ENCODE peak calls at places on chromosomes 5 and 9, in six cellular contexts. J is non-pigmented ciliary epithelial cell; Z is colonic mucosa; K is MCF 10A; D is stimulated activated CD8-positive, alpha-beta memory T cell treated with anti-CD3 and anti-CD28 coated beads, Interleukin-15, amount 100 ng/mL, for 4 hours; U is DMS153. B is an unnamed sample.

GRCh38 chr9:84187090-84187489 is 153.5 kb downstream of the SLC28A3 start:
- DNase-seq in J (no peak), Z (no peak), K (no peak), D (no peak), U (no peak), B (no peak)

GRCh38 chr9:27528278-27528885 is 1.2 kb downstream of the MOB3B start:
- DNase-seq in J (no peak), Z (peak), K (peak), D (peak), U (no peak), B (no peak)

GRCh38 chr5:106258591-106259125 is 1412.1 kb downstream of the EFNA5 start:
- DNase-seq in J (no peak), Z (no peak), K (peak), D (no peak), U (no peak), B (no peak)

GRCh38 chr9:122015165-122015821 is 77.8 kb downstream of the TTLL11 start:
- DNase-seq in J (no peak), Z (no peak), K (no peak), D (no peak), U (no peak), B (no peak)

GRCh38 chr9:81771606-81772005 is 82.3 kb upstream of the TLE1 start:
- DNase-seq in J (peak), Z (no peak), K (peak), D (no peak), U (no peak), B (no peak)

GRCh38 chr5:102747386-102748166 is 7.5 kb upstream of the PAM start:
- DNase-seq in J (no peak), Z (no peak), K (no peak), D (no peak), U (no peak), B (no peak)

GRCh38 chr5:67246108-67246507 is 49.5 kb upstream of the CD180 start:
- DNase-seq in J (no peak), Z (peak), K (peak), D (no peak), U (peak), B (peak)

GRCh38 chr5:32071351-32071944 is 102.7 kb downstream of the GOLPH3 start:
- DNase-seq in J (no peak), Z (no peak), K (no peak), D (no peak), U (no peak), B (no peak)

GRCh38 chr5:68534131-68534940 is 318.8 kb downstream of the PIK3R1 start:
- DNase-seq in J (no peak), Z (peak), K (no peak), D (no peak), U (peak), B (peak)

GRCh38 chr9:34685591-34685990 is 5.5 kb downstream of the CCL19 start:
- DNase-seq in J (no peak), Z (no peak), K (no peak), D (no peak), U (no peak), B (no peak)

GRCh38 chr5:135850231-135850630 is 15.8 kb downstream of the SLC25A48 start:
- DNase-seq in J (no peak), Z (no peak), K (no peak), D (no peak), U (no peak), B (no peak)

GRCh38 chr9:69180670-69181069 is 6.6 kb downstream of the TJP2 start:
- DNase-seq in J (peak), Z (peak), K (peak), D (peak), U (peak), B (no peak)

GRCh38 chr5:151901611-151902010 is 23.0 kb downstream of the GLRA1 start:
- DNase-seq in J (no peak), Z (no peak), K (no peak), D (no peak), U (no peak), B (no peak)

GRCh38 chr9:35501941-35502340 is 12.0 kb downstream of the RUSC2 start:
- DNase-seq in J (no peak), Z (no peak), K (no peak), D (no peak), U (no peak), B (no peak)

GRCh38 chr9:78614892-78615291 is 318.0 kb downstream of the PSAT1 start:
- DNase-seq in J (no peak), Z (no peak), K (no peak), D (no peak), U (no peak), B (no peak)

GRCh38 chr9:89311346-89312153 is 555 bp downstream of the CKS2 start:
- DNase-seq in J (no peak), Z (peak), K (peak), D (no peak), U (no peak), B (no peak)

GRCh38 chr5:38824821-38825220 is 21.0 kb upstream of the OSMR start:
- DNase-seq in J (no peak), Z (no peak), K (peak), D (no peak), U (no peak), B (no peak)

GRCh38 chr5:168215646-168216045 is 75.8 kb upstream of the WWC1 start:
- DNase-seq in J (no peak), Z (no peak), K (no peak), D (no peak), U (no peak), B (no peak)

GRCh38 chr5:67752357-67752708 is 463.2 kb upstream of the PIK3R1 start:
- DNase-seq in J (no peak), Z (no peak), K (no peak), D (no peak), U (no peak), B (peak)

GRCh38 chr9:592225-592624 is 249.3 kb upstream of the DMRT1 start:
- DNase-seq in J (no peak), Z (peak), K (peak), D (no peak), U (no peak), B (no peak)

GRCh38 chr9:15889555-15889954 is 336.7 kb downstream of the CCDC171 start:
- DNase-seq in J (peak), Z (no peak), K (no peak), D (no peak), U (no peak), B (no peak)

GRCh38 chr9:135230817-135231520 is 143.5 kb downstream of the OLFM1 start:
- DNase-seq in J (no peak), Z (no peak), K (no peak), D (no peak), U (no peak), B (no peak)

GRCh38 chr9:116123171-116123570 is 30.4 kb upstream of the PAPPA start:
- DNase-seq in J (no peak), Z (no peak), K (no peak), D (no peak), U (no peak), B (no peak)

GRCh38 chr9:13956107-13956506 is 357.8 kb downstream of the NFIB start:
- DNase-seq in J (no peak), Z (no peak), K (no peak), D (no peak), U (no peak), B (no peak)

GRCh38 chr9:120505186-120505585 is 74.8 kb downstream of the CDK5RAP2 start:
- DNase-seq in J (no peak), Z (no peak), K (peak), D (no peak), U (no peak), B (no peak)

GRCh38 chr5:543755-544674 is 19.8 kb upstream of the SLC9A3 start:
- DNase-seq in J (no peak), Z (peak), K (no peak), D (no peak), U (no peak), B (no peak)

GRCh38 chr5:111076076-111076475 is 4.6 kb downstream of the TSLP start:
- DNase-seq in J (no peak), Z (no peak), K (peak), D (no peak), U (no peak), B (no peak)

GRCh38 chr9:96350866-96351265 is 32.6 kb downstream of the SLC35D2 start:
- DNase-seq in J (no peak), Z (no peak), K (no peak), D (no peak), U (no peak), B (no peak)

B was measured in NCI-H345.